ENCODE peak calls at places on chromosomes 1 and 21, in five cellular contexts. One of them, this sample, is unnamed. For H3K27me3, the result is how much of the 10 kb centered on the place peaks cover.

GRCh38 chr21:34704119-34704518 is 35.3 kb downstream of the CLIC6 start:
- DNase-seq in lower lobe of right lung: no peak
- DNase-seq in fibroblast of lung: peak
- DNase-seq in prostate gland: peak
- DNase-seq in pancreas: no peak
- DNase-seq in this sample: no peak

GRCh38 chr1:18539171-18539570 is 58.4 kb downstream of the KLHDC7A start:
- DNase-seq in lower lobe of right lung: peak
- DNase-seq in pancreas: no peak
- DNase-seq in prostate gland: no peak
- DNase-seq in fibroblast of lung: no peak
- DNase-seq in this sample: no peak

GRCh38 chr1:63619558-63619957 is 26.3 kb downstream of the PGM1 start:
- DNase-seq in prostate gland: no peak
- DNase-seq in pancreas: no peak
- DNase-seq in lower lobe of right lung: no peak
- DNase-seq in fibroblast of lung: no peak
- DNase-seq in this sample: no peak

GRCh38 chr1:167790117-167790516 is 68.3 kb downstream of the MPZL1 start:
- DNase-seq in pancreas: no peak
- DNase-seq in lower lobe of right lung: no peak
- DNase-seq in prostate gland: peak
- DNase-seq in fibroblast of lung: no peak
- DNase-seq in this sample: no peak

GRCh38 chr21:19228241-19228640 is 824.7 kb upstream of the TMPRSS15 start:
- DNase-seq in pancreas: no peak
- DNase-seq in lower lobe of right lung: no peak
- DNase-seq in fibroblast of lung: no peak
- DNase-seq in prostate gland: no peak
- DNase-seq in this sample: no peak

GRCh38 chr1:5067251-5067650 is 412.8 kb downstream of the AJAP1 start:
- DNase-seq in pancreas: no peak
- DNase-seq in prostate gland: no peak
- DNase-seq in lower lobe of right lung: no peak
- DNase-seq in fibroblast of lung: no peak
- DNase-seq in this sample: no peak

GRCh38 chr1:245997471-245998258 is 509.4 kb downstream of the SMYD3 start:
- DNase-seq in prostate gland: peak
- DNase-seq in lower lobe of right lung: no peak
- DNase-seq in pancreas: peak
- DNase-seq in fibroblast of lung: peak
- DNase-seq in this sample: no peak

GRCh38 chr1:41416081-41416480 is 54.8 kb downstream of the FOXO6 start:
- DNase-seq in pancreas: no peak
- DNase-seq in fibroblast of lung: no peak
- DNase-seq in lower lobe of right lung: no peak
- DNase-seq in prostate gland: no peak
- DNase-seq in this sample: no peak

GRCh38 chr1:239879321-239880170 is 212.1 kb upstream of the FMN2 start:
- DNase-seq in lower lobe of right lung: no peak
- DNase-seq in prostate gland: peak
- DNase-seq in pancreas: no peak
- DNase-seq in fibroblast of lung: no peak
- DNase-seq in this sample: no peak

GRCh38 chr1:46493316-46494032 is 3.8 kb downstream of the DMBX1 start:
- DNase-seq in lower lobe of right lung: no peak
- DNase-seq in fibroblast of lung: no peak
- DNase-seq in prostate gland: no peak
- DNase-seq in pancreas: no peak
- DNase-seq in this sample: no peak

GRCh38 chr21:42523211-42523610 is 9.6 kb downstream of the SLC37A1 start:
- DNase-seq in pancreas: no peak
- DNase-seq in lower lobe of right lung: no peak
- DNase-seq in fibroblast of lung: no peak
- DNase-seq in prostate gland: no peak
- DNase-seq in this sample: no peak
- H3K27me3 ChIP-seq in pancreas: under half
- H3K27me3 ChIP-seq in lower lobe of right lung: under half
- H3K27me3 ChIP-seq in fibroblast of lung: under half
- H3K27me3 ChIP-seq in prostate gland: under half
- H3K27me3 ChIP-seq in this sample: under half

DNA sequence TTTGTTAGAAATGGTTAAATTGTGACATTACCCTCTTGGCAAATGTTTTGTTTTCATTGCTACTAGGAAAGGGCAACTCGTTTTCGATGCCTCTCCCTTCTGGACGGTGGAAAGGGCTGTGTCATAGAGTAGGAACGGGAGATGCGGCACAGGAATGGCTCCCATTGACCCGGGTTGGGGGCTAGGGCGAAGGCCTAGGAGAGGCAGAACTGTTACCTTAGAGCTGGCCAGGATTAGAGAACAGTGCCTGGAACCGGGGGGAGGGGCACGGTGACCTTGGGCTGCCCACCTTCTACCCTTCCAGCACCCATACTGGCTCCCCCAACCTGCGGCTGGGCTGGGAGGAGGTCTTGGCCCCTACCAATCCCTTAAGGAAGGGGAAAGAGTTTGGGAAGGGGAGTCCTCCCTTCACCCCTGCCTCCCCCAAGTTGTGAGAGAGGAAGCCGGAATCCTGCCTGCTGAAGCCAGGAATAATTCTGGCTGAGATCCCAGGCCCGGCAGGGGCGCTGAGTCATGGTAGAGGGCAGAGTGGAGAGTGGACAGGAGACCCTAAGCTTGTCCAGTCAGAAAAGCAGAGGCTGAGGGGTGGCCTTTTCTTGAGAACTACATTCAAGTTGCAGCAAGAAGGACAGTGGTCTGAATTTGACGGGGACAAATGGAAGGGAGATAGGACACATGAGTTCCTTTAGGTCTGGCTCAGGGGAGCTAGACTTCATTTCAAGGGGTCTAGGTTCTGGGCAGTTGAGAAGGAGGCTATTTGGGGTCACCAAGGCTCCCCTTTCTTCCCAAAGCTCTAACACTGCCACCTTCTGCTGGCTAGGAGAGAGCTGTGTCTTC is 8.2 kb downstream of the LMNA start:
- DNase-seq in lower lobe of right lung: peak
- DNase-seq in fibroblast of lung: peak
- DNase-seq in pancreas: peak
- DNase-seq in prostate gland: peak
- DNase-seq in this sample: no peak
- TF ChIP-seq CTCF in lower lobe of right lung: peak
- TF ChIP-seq CTCF in fibroblast of lung: no peak
- TF ChIP-seq CTCF in pancreas: no peak
- TF ChIP-seq CTCF in prostate gland: peak
- TF ChIP-seq CTCF in this sample: no peak

DNA sequence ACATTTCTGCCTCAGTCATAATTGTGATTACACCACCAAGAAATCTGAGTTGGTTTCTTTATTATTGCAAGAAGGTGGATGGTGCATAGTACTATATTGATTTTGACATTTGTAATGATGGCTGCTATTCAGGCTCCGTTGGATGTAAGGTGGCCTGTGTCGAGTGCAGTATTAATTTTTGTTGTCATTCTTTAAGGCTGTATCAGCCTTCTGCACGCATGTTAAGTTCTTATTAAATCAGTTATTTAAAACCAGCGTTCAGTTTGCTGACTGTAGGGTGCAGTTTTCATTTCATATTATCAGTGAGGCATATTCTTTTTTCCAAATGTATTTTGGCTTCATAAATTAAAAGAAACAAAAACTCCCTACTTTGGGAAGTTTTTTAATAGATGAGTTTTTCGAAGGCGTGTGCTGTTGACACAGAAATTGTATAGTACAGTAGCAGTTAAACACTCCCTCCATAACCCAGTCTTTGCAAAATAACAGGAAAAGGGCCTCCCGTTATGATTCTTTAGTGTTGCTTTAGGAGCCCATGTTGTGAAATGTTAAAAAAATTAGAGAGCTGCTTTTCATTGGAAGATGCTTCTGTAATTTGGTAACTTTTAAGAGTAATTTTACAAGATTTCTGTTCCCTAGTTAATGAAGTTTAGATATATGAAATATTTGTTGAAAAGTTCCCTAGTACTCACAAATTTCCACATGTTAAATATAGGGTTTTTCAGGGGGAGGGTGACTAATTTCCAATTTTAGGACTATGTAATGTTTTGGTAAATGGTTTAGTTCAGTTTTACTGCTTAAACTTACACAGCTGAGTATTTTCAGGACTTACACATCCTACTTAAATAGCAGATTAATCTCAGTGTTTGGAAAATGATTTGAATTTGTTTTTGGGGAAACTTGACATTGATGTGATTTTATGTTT is 1.9 kb downstream of the CAMSAP2 start:
- DNase-seq in pancreas: no peak
- DNase-seq in prostate gland: no peak
- DNase-seq in lower lobe of right lung: no peak
- DNase-seq in fibroblast of lung: no peak
- DNase-seq in this sample: no peak
- H3K27ac ChIP-seq in pancreas: no peak
- H3K27ac ChIP-seq in prostate gland: peak
- H3K27ac ChIP-seq in lower lobe of right lung: peak
- H3K27ac ChIP-seq in fibroblast of lung: peak
- H3K27ac ChIP-seq in this sample: no peak

GRCh38 chr1:156851779-156852413 is 7.0 kb downstream of the INSRR start:
- DNase-seq in prostate gland: no peak
- DNase-seq in fibroblast of lung: no peak
- DNase-seq in lower lobe of right lung: no peak
- DNase-seq in pancreas: peak
- DNase-seq in this sample: no peak
- H3K27me3 ChIP-seq in prostate gland: under half
- H3K27me3 ChIP-seq in fibroblast of lung: half or more
- H3K27me3 ChIP-seq in lower lobe of right lung: under half
- H3K27me3 ChIP-seq in pancreas: under half
- H3K27me3 ChIP-seq in this sample: under half

DNA sequence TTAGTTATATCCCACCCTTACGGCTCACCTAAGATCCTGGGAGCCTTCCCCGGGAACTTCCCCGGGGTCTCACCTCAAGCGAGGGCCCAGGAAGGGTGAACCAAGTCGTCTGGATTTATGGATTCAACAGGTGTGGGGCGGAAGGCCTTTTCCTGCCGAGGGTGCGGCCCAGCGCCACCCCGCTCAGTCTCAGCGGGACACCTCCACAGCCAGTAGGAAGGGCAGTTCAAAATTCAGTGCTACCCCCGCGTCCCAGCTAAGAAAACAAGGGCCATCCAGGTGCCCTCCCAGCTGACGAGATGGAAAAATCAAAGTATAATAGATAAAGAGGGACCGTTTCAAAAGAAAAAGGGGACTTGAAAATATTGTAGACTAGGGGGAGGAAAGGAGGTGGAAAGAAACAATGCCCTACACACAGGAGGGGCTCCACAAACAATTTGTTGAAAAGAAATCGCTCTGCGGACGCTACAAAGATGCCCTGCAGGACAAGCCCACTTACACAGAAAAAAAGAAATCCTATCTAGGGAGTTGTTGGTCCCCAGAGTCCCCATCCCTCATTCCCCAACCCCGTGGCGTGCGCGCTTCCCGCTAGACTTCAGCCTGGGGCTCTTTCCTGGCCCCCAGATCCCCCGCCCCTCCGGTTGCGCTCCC is 1.3 kb downstream of the SLC2A1 start:
- DNase-seq in pancreas: no peak
- DNase-seq in lower lobe of right lung: no peak
- DNase-seq in fibroblast of lung: no peak
- DNase-seq in prostate gland: peak
- DNase-seq in this sample: no peak
- TF ChIP-seq CTCF in pancreas: no peak
- TF ChIP-seq CTCF in lower lobe of right lung: no peak
- TF ChIP-seq CTCF in fibroblast of lung: no peak
- TF ChIP-seq CTCF in prostate gland: no peak
- TF ChIP-seq CTCF in this sample: no peak

GRCh38 chr1:172980456-172980855 is 70.3 kb downstream of the TNFSF18 start:
- DNase-seq in prostate gland: no peak
- DNase-seq in fibroblast of lung: peak
- DNase-seq in lower lobe of right lung: no peak
- DNase-seq in pancreas: no peak
- DNase-seq in this sample: no peak
- H3K27ac ChIP-seq in prostate gland: no peak
- H3K27ac ChIP-seq in fibroblast of lung: no peak
- H3K27ac ChIP-seq in lower lobe of right lung: no peak
- H3K27ac ChIP-seq in pancreas: no peak
- H3K27ac ChIP-seq in this sample: no peak

DNA sequence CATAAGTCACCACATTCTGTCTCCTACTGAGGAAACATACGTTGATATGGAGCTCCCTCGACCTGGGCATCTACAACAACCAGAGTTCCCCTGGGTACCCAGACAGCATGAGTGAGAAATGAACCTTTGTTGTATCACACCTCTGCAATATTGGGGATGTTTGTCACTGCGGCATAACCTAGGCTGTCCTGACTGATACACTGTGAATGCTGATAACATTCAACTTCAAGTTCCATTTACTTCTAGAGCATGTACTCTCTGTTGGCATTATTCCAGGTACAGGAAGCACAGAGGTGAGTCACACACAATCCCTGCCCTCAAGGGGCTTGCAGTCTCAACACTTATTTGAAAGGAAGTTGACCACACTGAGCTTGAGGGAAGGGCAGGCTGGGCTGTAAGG is 65.6 kb downstream of the HTR6 start:
- DNase-seq in lower lobe of right lung: no peak
- DNase-seq in prostate gland: no peak
- DNase-seq in fibroblast of lung: no peak
- DNase-seq in pancreas: no peak
- DNase-seq in this sample: no peak
- H3K27me3 ChIP-seq in lower lobe of right lung: under half
- H3K27me3 ChIP-seq in prostate gland: under half
- H3K27me3 ChIP-seq in fibroblast of lung: under half
- H3K27me3 ChIP-seq in pancreas: under half
- H3K27me3 ChIP-seq in this sample: under half

GRCh38 chr1:218521414-218522169 is 176.5 kb downstream of the TGFB2 start:
- DNase-seq in pancreas: peak
- DNase-seq in lower lobe of right lung: peak
- DNase-seq in prostate gland: peak
- DNase-seq in fibroblast of lung: no peak
- DNase-seq in this sample: no peak
- TF ChIP-seq CTCF in pancreas: peak
- TF ChIP-seq CTCF in lower lobe of right lung: peak
- TF ChIP-seq CTCF in prostate gland: peak
- TF ChIP-seq CTCF in fibroblast of lung: peak
- TF ChIP-seq CTCF in this sample: peak

GRCh38 chr1:94828251-94828650 is 8.1 kb downstream of the SLC44A3 start:
- DNase-seq in lower lobe of right lung: no peak
- DNase-seq in fibroblast of lung: peak
- DNase-seq in pancreas: no peak
- DNase-seq in prostate gland: no peak
- DNase-seq in this sample: no peak
- H3K27ac ChIP-seq in lower lobe of right lung: no peak
- H3K27ac ChIP-seq in fibroblast of lung: no peak
- H3K27ac ChIP-seq in pancreas: no peak
- H3K27ac ChIP-seq in prostate gland: no peak
- H3K27ac ChIP-seq in this sample: no peak

DNA sequence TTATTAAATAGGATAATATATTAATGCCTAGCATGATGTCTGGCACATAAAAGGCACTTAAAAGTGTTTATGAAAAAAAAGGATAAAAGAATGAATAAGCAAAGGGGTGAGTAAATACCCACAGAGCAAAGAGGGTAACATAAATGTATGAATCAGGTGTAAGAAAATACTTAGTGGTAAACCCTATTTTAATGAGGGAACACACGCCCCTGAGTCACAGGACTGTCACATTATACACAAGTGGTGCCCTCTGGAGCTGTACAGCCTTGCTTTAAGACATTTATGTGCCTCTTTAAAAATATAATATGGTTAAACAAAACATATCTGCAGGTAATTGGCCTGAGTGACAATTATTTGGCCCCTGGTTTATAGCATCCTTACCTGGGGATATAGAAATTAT is 78.1 kb upstream of the PTBP2 start:
- DNase-seq in pancreas: no peak
- DNase-seq in lower lobe of right lung: no peak
- DNase-seq in fibroblast of lung: no peak
- DNase-seq in prostate gland: no peak
- DNase-seq in this sample: no peak
- H3K27me3 ChIP-seq in pancreas: under half
- H3K27me3 ChIP-seq in lower lobe of right lung: under half
- H3K27me3 ChIP-seq in fibroblast of lung: under half
- H3K27me3 ChIP-seq in prostate gland: under half
- H3K27me3 ChIP-seq in this sample: under half